ENCODE peak calls at places on chromosome 16, in nine cellular contexts. W is thoracic aorta, N is colonic mucosa, G is brain microvascular endothelial cell, H is tibial artery, F is endodermal cell, U is left ventricle myocardium inferior, L is pancreas, I is small intestine. D is an unnamed sample.
A peak's percentile ranks its signal among the peaks of the same experiment; 100 is the strongest.

GRCh38 chr16:69036399-69037091 is 68.9 kb upstream of the HAS3 start:
- DNase-seq in U (no peak), I (no peak), G (no peak), W (no peak), H (peak; percentile 35), L (peak; percentile 21), F (no peak), N (no peak), D (no peak)

GRCh38 chr16:56332464-56333079 is 92.8 kb downstream of the AMFR start:
- DNase-seq in H (no peak), G (peak; percentile 35), N (peak; percentile 62), I (peak; percentile 49), W (no peak), L (peak; percentile 38), F (peak; percentile 96), U (peak; percentile 60), D (peak; percentile 67)

GRCh38 chr16:89422905-89423630 is 67.3 kb downstream of the ANKRD11 start:
- DNase-seq in F (no peak), W (no peak), U (no peak), H (no peak), G (peak; percentile 74), I (no peak), N (no peak), L (no peak), D (no peak)

GRCh38 chr16:9061358-9061813 is 30.1 kb upstream of the HAPSTR1 start:
- DNase-seq in U (peak; percentile 52), G (no peak), H (no peak), W (no peak), N (no peak), F (no peak), I (no peak), L (no peak), D (peak; percentile 15)

GRCh38 chr16:62832214-62832613 is 796.0 kb upstream of the CDH8 start:
- DNase-seq in I (no peak), N (no peak), L (no peak), H (no peak), U (no peak), G (no peak), F (no peak), W (no peak), D (no peak)

GRCh38 chr16:47304563-47304962 is 156.3 kb downstream of the ITFG1 start:
- DNase-seq in I (no peak), U (no peak), W (no peak), H (no peak), G (no peak), L (no peak), F (no peak), N (no peak), D (no peak)

GRCh38 chr16:62041401-62041800 is 5.2 kb upstream of the CDH8 start:
- DNase-seq in F (peak; percentile 77), U (no peak), N (no peak), L (no peak), I (no peak), H (no peak), G (peak; percentile 65), W (no peak), D (no peak)

GRCh38 chr16:51151951-51152663 is 1.0 kb upstream of the SALL1 start:
- DNase-seq in F (peak; percentile 97), N (peak; percentile 36), H (peak; percentile 63), L (peak; percentile 55), U (no peak), G (no peak), I (no peak), W (no peak), D (peak; percentile 33)

GRCh38 chr16:89257757-89258465 is 40.4 kb downstream of the ZNF778 start:
- DNase-seq in U (no peak), H (no peak), G (no peak), L (no peak), N (no peak), I (peak; percentile 18), F (no peak), W (no peak), D (no peak)

GRCh38 chr16:25109643-25110042 is 1.9 kb upstream of the LCMT1 start:
- DNase-seq in F (no peak), L (peak; percentile 41), W (no peak), U (no peak), G (peak; percentile 98), I (peak; percentile 94), N (peak; percentile 84), H (no peak), D (peak; percentile 81)

GRCh38 chr16:19843371-19843770 is 41.3 kb downstream of the GPRC5B start:
- DNase-seq in I (peak; percentile 7), N (no peak), U (no peak), L (no peak), H (no peak), G (no peak), W (no peak), F (no peak), D (no peak)

GRCh38 chr16:65919116-65919515 is 447.4 kb upstream of the CDH5 start:
- DNase-seq in I (no peak), H (no peak), U (no peak), N (no peak), W (no peak), L (no peak), G (no peak), F (peak; percentile 55), D (no peak)

GRCh38 chr16:19348578-19349315 is 63.2 kb downstream of the CLEC19A start:
- DNase-seq in H (no peak), F (peak; percentile 90), U (no peak), L (no peak), I (no peak), W (no peak), N (no peak), G (no peak), D (no peak)

GRCh38 chr16:56357291-56357764 is 68.0 kb downstream of the AMFR start:
- DNase-seq in G (peak; percentile 14), W (no peak), U (peak; percentile 7), I (peak; percentile 38), H (peak; percentile 64), F (peak; percentile 66), L (no peak), N (no peak), D (peak; percentile 7)

GRCh38 chr16:22141746-22142145 is 20.6 kb upstream of the SDR42E2 start:
- DNase-seq in W (no peak), L (no peak), F (peak; percentile 82), G (peak; percentile 31), I (no peak), N (no peak), H (no peak), U (no peak), D (no peak)

GRCh38 chr16:733382-734207 is 6.7 kb downstream of the HAGHL start:
- DNase-seq in H (peak; percentile 62), I (no peak), L (peak; percentile 12), U (no peak), G (no peak), W (no peak), N (no peak), F (peak; percentile 76), D (no peak)

GRCh38 chr16:30030011-30030685 is 923 bp downstream of the TLCD3B start:
- DNase-seq in N (no peak), G (no peak), H (no peak), U (no peak), W (no peak), I (no peak), L (no peak), F (no peak), D (no peak)
- H3K27me3 ChIP-seq in N (peaks cover 26% of the 10 kb centered on the region), G (peaks cover 41% of the 10 kb centered on the region), H (peaks cover 98% of the 10 kb centered on the region), U (peaks cover 100% of the 10 kb centered on the region), W (peaks cover 19% of the 10 kb centered on the region), I (peaks cover 15% of the 10 kb centered on the region), L (peaks cover 19% of the 10 kb centered on the region), F (peaks cover 27% of the 10 kb centered on the region), D (peaks cover 98% of the 10 kb centered on the region)

DNA sequence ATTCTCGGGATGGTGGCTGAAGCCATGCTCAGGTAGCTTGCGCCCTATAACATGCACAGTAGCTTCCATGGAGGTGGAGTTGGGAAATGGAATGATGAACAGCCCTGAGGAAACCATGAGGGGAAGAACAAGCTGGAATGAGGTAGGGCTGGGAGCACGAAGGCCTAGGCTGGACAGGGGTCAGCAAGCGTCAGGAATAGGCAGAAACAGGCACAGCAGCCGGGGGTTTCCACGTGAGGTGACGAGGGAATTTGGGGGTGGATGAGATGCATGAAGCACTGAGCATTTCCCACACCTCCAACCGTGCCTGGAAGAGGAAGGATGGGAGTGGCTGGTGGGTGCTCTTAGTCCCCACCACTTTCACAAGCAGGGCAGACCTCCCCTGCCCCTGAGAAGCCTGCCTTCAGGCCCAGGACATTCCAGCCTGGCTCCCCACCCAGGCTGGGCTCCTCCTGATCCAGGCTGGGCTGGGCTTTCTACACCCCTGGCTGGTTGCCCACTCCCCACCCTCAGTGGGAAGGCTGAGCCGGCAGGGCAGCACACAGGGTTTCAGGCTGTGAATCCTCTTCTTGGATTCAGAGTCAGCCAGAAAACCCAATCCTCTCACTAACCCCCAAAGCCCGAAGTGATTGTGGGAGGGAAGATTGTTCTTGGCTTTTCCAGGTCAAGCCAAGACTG is 21.9 kb downstream of the PLEKHG4 start:
- DNase-seq in I (no peak), F (no peak), W (no peak), G (no peak), N (no peak), L (no peak), H (peak; percentile 71), U (peak; percentile 67), D (no peak)
- H3K4me3 ChIP-seq in I (no peak overlapping the region), F (no peak overlapping the region), W (no peak overlapping the region), G (no peak overlapping the region), N (no peak overlapping the region), L (no peak overlapping the region), H (no peak overlapping the region), U (no peak overlapping the region), D (no peak overlapping the region)

DNA sequence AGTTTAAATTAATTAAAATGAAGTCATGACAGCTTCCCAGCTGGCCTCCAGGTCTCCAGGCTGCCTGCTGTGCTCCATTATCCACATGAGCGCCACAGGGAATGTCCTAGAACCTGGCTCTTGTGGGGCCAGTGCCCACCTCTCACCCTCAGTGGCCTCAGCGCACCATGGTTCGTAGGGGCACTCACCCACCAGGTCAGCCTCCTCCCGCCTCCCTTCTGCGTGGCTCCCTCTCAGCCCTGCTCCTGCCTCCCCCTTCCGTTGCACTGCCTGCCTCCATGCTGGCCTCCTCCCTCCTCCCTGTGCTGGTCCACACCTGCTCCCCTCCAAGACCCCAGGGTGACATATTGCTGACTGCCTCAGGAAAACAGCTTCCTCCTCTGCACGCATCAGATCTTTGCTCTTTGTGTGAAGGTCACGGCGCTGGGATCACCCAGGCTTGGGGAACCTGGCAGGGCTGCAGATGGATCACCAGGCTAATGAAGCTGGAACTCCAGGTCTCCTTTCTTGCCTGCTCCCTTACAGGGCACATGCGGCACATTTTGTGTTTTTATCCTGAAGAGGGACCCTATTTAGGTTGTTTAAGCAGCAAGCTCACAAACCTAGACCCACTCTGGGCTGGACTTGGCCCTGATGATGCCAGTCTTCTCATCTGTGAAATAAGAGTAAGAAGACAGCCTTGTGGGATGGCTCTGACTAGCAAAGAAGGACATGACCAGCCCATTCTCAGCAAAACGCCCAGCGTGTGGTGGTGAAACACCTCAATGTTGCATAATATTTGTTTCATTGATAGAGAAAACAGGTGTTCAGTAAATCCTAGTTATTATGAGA is 47.9 kb downstream of the IRF8 start:
- DNase-seq in H (no peak), L (no peak), F (no peak), I (peak; percentile 45), N (no peak), W (no peak), G (no peak), U (no peak), D (no peak)
- H3K27me3 ChIP-seq in H (peaks cover 51% of the 10 kb centered on the region), L (peaks cover 13% of the 10 kb centered on the region), F (peaks cover 7% of the 10 kb centered on the region), I (no peaks in the 10 kb centered on the region), N (no peaks in the 10 kb centered on the region), W (no peaks in the 10 kb centered on the region), G (peaks cover 10% of the 10 kb centered on the region), U (peaks cover 82% of the 10 kb centered on the region), D (no peaks in the 10 kb centered on the region)

DNA sequence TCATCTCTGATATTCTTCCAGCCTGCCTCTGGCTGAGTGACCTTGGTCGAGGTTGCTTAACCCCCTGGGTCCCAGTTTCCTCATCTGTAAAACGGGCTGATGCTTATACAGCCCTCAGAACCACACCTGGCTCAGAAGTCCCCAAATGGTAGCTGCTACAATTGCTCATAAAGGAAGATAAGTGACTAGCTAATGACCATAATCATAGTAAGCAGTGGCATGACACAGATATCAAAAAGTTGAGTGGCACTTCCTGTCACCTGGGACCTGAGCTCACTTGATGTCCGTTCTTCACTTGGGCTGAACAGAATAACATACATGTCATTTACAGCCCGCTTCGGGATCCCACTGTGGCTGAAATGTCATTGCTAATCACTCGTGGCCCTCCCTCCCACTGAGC is 1.8 kb downstream of the MGRN1 start:
- DNase-seq in W (no peak), I (peak; percentile 59), G (no peak), F (no peak), N (no peak), H (no peak), U (no peak), L (no peak), D (no peak)
- H3K4me3 ChIP-seq in W (peak overlapping the region; percentile 96), I (no peak overlapping the region), G (peak overlapping the region; percentile 83), F (peak overlapping the region; percentile 86), N (peak overlapping the region; percentile 98), H (peak overlapping the region; percentile 62), U (peak overlapping the region; percentile 100), L (peak overlapping the region; percentile 99), D (peak overlapping the region; percentile 92)

D was measured in transverse colon.